ENCODE peak calls at places on chromosomes 11 and 22, in ten cellular contexts. Z, G, X, B, U, C, H, M, O and N are unnamed samples.

GRCh38 chr11:34588023-34588422 is 32.9 kb upstream of the EHF start:
- DNase-seq in M (no peak), G (no peak), X (no peak), B (no peak), O (no peak), Z (no peak), U (no peak), C (no peak), H (no peak), N (no peak)

GRCh38 chr11:27563201-27563600 is 56.6 kb upstream of the LIN7C start:
- DNase-seq in B (peak; percentile 23), G (no peak), Z (peak; percentile 51), X (no peak), U (no peak), O (no peak), C (peak; percentile 68), M (no peak), H (no peak), N (no peak)

GRCh38 chr11:44427432-44427831 is 117.5 kb upstream of the ALX4 start:
- DNase-seq in H (no peak), M (no peak), C (no peak), B (no peak), U (peak; percentile 28), Z (no peak), X (no peak), G (no peak), O (no peak), N (no peak)

GRCh38 chr11:120136356-120136755 is 1.6 kb downstream of the TRIM29 start:
- DNase-seq in G (no peak), H (peak; percentile 17), M (no peak), C (no peak), O (no peak), B (no peak), U (no peak), Z (no peak), X (no peak), N (no peak)

GRCh38 chr11:31325162-31325561 is 44.4 kb downstream of the DCDC1 start:
- DNase-seq in U (no peak), X (peak; percentile 6), H (no peak), B (peak; percentile 73), M (no peak), Z (peak; percentile 86), O (peak; percentile 2), C (peak; percentile 90), G (no peak), N (no peak)

GRCh38 chr22:20130319-20130718 is 1.3 kb upstream of the ZDHHC8 start:
- DNase-seq in O (no peak), Z (no peak), B (no peak), M (no peak), U (peak; percentile 44), H (no peak), C (no peak), G (no peak), X (no peak), N (no peak)

GRCh38 chr22:43370045-43370444 is 26.9 kb upstream of the SCUBE1 start:
- DNase-seq in Z (no peak), C (no peak), M (no peak), X (no peak), H (no peak), G (no peak), O (no peak), U (no peak), B (no peak), N (no peak)

GRCh38 chr22:25067851-25068421 is 115.4 kb downstream of the KIAA1671 start:
- DNase-seq in H (no peak), G (no peak), U (no peak), B (no peak), Z (no peak), O (no peak), C (no peak), X (no peak), M (peak; percentile 41), N (no peak)

DNA sequence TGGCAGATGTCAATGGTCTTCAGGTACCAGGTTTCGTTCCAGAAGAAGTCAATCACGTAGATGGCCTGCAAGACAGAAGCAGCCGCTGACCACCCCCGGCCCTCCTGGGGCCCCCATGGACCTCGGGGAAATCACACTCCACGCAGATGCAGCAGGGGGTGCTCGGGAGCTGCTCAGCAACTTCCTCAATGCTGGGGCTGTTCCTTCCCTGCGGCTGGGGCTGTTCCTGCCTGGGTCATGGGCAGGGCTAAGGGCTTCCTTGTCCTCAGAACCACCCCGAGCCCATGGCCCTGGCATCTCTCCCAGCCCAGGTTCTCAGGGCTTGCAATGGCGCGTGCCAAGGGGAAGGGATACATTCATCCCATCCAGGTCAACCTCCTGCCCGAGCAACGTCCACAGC is 10.3 kb downstream of the DHCR7 start:
- DNase-seq in U (no peak), M (no peak), C (no peak), B (no peak), O (no peak), X (no peak), H (no peak), G (no peak), Z (no peak), N (no peak)
- TF ChIP-seq CTCF in U (no peak), M (no peak), C (no peak), B (no peak), O (no peak), X (no peak), H (no peak), G (no peak), Z (no peak), N (no peak)

GRCh38 chr11:12413141-12414055 is 36.0 kb downstream of the PARVA start:
- DNase-seq in O (no peak), X (no peak), U (no peak), H (no peak), C (no peak), M (no peak), G (no peak), Z (no peak), B (no peak), N (no peak)

GRCh38 chr11:12416552-12416951 is 39.2 kb downstream of the PARVA start:
- DNase-seq in O (no peak), Z (no peak), U (no peak), H (no peak), C (no peak), G (no peak), X (no peak), M (no peak), B (no peak), N (no peak)

GRCh38 chr11:12418019-12418611 is 40.7 kb downstream of the PARVA start:
- DNase-seq in H (no peak), O (peak; percentile 62), M (no peak), U (no peak), G (no peak), X (peak; percentile 91), C (peak; percentile 35), Z (peak; percentile 76), B (peak; percentile 84), N (no peak)

GRCh38 chr11:12414641-12415040 is 37.3 kb downstream of the PARVA start:
- DNase-seq in B (peak; percentile 78), U (no peak), Z (no peak), G (no peak), C (no peak), O (no peak), X (no peak), H (no peak), M (no peak), N (no peak)

DNA sequence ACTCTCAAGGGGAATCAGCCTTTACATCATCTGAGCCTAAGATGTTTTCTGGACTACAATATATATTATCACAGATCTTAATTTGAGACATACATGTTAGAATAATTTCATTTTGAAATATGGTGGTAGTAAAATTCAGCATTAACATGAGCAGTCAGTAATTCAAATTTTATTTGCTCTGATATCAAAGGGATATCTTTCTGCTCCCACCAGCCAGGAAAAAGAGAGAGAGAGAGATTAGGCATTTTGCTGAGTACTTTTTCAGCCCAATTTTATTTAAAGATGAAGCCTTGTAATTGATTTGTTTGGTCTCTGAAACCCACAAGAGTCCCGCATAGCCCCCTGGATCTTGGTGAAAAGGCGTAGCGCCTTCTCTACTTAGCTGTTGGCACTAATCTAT is 38.2 kb downstream of the PARVA start:
- DNase-seq in C (no peak), G (no peak), M (no peak), O (no peak), Z (no peak), X (no peak), H (no peak), U (no peak), B (no peak), N (no peak)
- TF ChIP-seq CTCF in C (no peak), G (no peak), M (no peak), O (no peak), Z (no peak), X (no peak), H (no peak), U (no peak), B (no peak), N (no peak)

GRCh38 chr11:65529475-65530156 is 4.7 kb downstream of the SCYL1 start:
- DNase-seq in H (no peak), Z (no peak), O (no peak), M (no peak), C (no peak), U (no peak), X (no peak), B (no peak), G (no peak), N (no peak)

GRCh38 chr11:65528819-65529350 is 4.0 kb downstream of the SCYL1 start:
- DNase-seq in Z (no peak), M (no peak), O (no peak), U (no peak), B (no peak), G (no peak), H (no peak), X (no peak), C (no peak), N (no peak)

GRCh38 chr11:65526744-65527143 is 1.9 kb downstream of the SCYL1 start:
- DNase-seq in Z (no peak), H (no peak), O (no peak), C (no peak), U (no peak), M (no peak), G (no peak), X (no peak), B (no peak), N (no peak)

GRCh38 chr11:65532388-65533064 is 7.6 kb downstream of the SCYL1 start:
- DNase-seq in U (no peak), O (no peak), B (no peak), G (no peak), X (no peak), C (no peak), H (no peak), M (no peak), Z (no peak), N (no peak)

DNA sequence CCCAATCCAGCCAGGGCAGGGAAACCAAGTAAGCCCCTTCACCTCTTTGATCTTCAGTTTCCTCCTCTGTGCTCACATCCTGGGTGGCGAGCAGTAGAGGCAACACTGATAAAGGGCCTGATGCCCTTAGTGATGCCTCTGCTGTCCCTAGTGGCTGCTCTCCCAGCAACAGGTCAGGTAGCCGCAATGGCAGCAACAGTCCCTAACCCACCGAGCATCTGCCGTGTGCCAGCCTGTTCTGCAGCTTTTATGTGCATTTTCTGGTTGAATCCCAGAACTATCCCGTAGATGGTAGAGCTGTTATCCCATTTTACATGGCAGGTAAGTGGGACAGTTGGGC is 5.2 kb downstream of the SCYL1 start:
- DNase-seq in B (no peak), Z (no peak), X (no peak), G (no peak), H (no peak), C (no peak), O (no peak), U (no peak), M (no peak), N (no peak)
- TF ChIP-seq CTCF in B (peak; percentile 20), Z (peak; percentile 28), X (peak; percentile 33), G (no peak), H (no peak), C (peak; percentile 31), O (peak; percentile 27), U (no peak), M (no peak), N (no peak)

GRCh38 chr22:45335021-45335818 is 25.5 kb downstream of the FAM118A start:
- DNase-seq in X (no peak), U (no peak), Z (no peak), C (no peak), G (no peak), M (peak; percentile 75), H (no peak), B (peak; percentile 54), O (no peak), N (no peak)
- TF ChIP-seq CTCF in X (peak; percentile 6), U (no peak), Z (no peak), C (no peak), G (no peak), M (peak; percentile 53), H (no peak), B (peak; percentile 45), O (no peak), N (no peak)